ENCODE peak calls at places on chromosomes 11 and 22, in four cellular contexts. D, H, C and X are unnamed samples.

GRCh38 chr22:31271485-31271884 is 20.8 kb downstream of the PIK3IP1 start:
- DNase-seq in D (no peak), H (no peak), C (no peak), X (no peak)

GRCh38 chr11:27698872-27699241 is 1.4 kb downstream of the BDNF start:
- DNase-seq in D (peak; percentile 88), C (peak; percentile 97), H (peak; percentile 97), X (peak; percentile 88)

GRCh38 chr11:28529540-28530410 is 421.6 kb downstream of the METTL15 start:
- DNase-seq in D (no peak), C (peak; percentile 89), H (peak; percentile 74), X (peak; percentile 81)

GRCh38 chr11:3732671-3733070 is 61.5 kb upstream of the CHRNA10 start:
- DNase-seq in H (no peak), C (no peak), D (no peak), X (no peak)

GRCh38 chr11:91104237-91104636 is 881.4 kb upstream of the CHORDC1 start:
- DNase-seq in C (peak; percentile 51), D (peak; percentile 7), H (no peak), X (peak; percentile 49)

GRCh38 chr11:105862736-105863367 is 159.2 kb downstream of the MSANTD4 start:
- DNase-seq in H (peak; percentile 75), D (no peak), C (peak; percentile 76), X (peak; percentile 70)

GRCh38 chr22:36386351-36386899 is 1.3 kb downstream of the MYH9 start:
- DNase-seq in H (no peak), C (peak; percentile 45), D (no peak), X (no peak)

GRCh38 chr11:77111946-77112345 is 9.3 kb downstream of the OMP start:
- DNase-seq in C (no peak), H (no peak), D (no peak), X (no peak)

GRCh38 chr22:33326540-33327295 is 268.5 kb upstream of the SYN3 start:
- DNase-seq in H (no peak), C (no peak), D (no peak), X (peak; percentile 84)

GRCh38 chr11:28674432-28675076 is 566.4 kb downstream of the METTL15 start:
- DNase-seq in D (no peak), C (peak; percentile 83), H (peak; percentile 57), X (peak; percentile 21)

GRCh38 chr11:69539416-69540117 is 58.1 kb downstream of the LINC01488 start:
- DNase-seq in C (no peak), H (no peak), D (no peak), X (no peak)

GRCh38 chr11:124839972-124840621 is 25.1 kb upstream of the ROBO3 start:
- DNase-seq in H (no peak), C (no peak), D (no peak), X (no peak)

GRCh38 chr22:36816338-36816634 is 549 bp downstream of the PVALB start:
- DNase-seq in C (no peak), D (no peak), H (peak; percentile 68), X (peak; percentile 21)

GRCh38 chr11:67033661-67034166 is 10.8 kb downstream of the SYT12 start:
- DNase-seq in C (peak; percentile 80), H (no peak), D (no peak), X (no peak)

GRCh38 chr22:50148991-50149721 is 21.4 kb upstream of the PANX2 start:
- DNase-seq in C (peak; percentile 57), D (peak; percentile 81), H (peak; percentile 83), X (peak; percentile 80)

GRCh38 chr11:130213979-130214281 is 54.3 kb downstream of the ST14 start:
- DNase-seq in H (no peak), D (no peak), C (no peak), X (no peak)

GRCh38 chr22:40231618-40232313 is 54.0 kb downstream of the TNRC6B start:
- DNase-seq in D (no peak), H (no peak), C (no peak), X (no peak)

GRCh38 chr11:131944709-131945108 is 574.3 kb downstream of the NTM start:
- DNase-seq in C (peak; percentile 45), H (no peak), D (no peak), X (peak; percentile 76)

DNA sequence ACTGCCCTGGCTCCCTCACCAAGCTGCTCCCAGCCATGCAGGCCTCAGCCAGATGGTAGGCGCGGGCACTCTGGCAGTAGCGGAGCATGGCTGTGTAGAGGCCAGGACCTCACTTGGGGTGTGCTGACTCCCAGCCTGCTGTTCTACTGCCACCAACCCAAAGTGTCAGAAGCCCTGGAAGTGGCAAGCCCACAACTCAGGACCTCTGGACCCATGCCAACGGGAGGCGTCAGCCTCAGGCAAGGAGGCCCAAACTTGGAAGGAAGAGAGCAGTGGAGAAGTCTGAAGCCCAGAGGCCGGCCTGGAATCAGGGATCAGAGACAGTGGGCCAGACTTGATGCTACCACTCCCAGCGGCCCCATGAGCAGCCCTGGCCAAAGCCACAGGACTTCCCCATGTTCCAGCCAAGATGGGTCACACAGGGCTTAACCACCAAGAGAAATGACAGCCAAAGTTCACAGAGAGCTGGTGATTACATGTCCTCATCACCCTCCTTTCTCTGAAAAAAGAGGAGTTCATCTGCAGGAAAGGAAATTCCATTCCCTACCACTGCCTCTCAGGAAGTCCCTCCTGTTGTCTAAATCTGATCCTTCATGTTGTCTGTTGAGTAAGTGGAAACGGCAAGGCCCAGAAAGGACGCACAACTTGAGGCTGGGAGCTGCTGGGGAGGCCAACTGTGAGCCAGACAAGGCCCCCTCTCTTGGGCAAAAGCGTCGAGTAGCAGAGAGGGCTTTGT is 4.4 kb downstream of the ARRB1 start:
- DNase-seq in C (no peak), D (no peak), H (no peak), X (no peak)
- H3K4me1 ChIP-seq in C (peaks cover 79% of the 10 kb centered on the region), D (peaks cover 65% of the 10 kb centered on the region), H (peaks cover 46% of the 10 kb centered on the region), X (peaks cover 38% of the 10 kb centered on the region)

DNA sequence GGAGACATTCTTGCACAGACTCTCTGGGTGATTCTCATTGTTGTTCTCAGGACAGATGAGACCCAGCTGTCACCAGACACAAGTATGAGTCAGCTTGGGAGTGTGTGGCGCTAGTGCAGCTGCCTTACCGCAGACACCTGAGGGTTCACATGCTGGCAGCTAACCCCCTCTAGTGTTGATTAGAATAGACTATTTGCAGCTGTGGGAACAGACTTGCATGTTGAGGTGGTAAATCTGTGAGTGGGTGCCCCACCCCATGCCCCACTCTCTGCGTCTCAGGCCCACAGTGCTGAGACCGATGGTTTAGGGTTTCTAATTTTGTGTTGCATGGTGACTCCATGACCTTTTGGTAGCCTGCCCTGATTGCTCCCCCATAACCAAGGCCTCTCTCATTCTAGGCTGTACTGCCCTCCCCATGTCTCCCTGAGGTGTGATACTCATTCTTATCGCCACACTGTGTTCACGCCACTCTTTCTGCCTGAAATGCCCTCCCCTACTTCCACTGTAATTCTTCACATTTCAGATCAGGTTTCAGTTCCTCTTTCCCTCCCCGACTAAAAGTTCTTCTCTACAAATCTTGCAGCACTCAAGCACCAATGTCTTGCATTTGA is 73.7 kb upstream of the KIRREL3 start:
- DNase-seq in D (peak; percentile 45), H (peak; percentile 50), C (peak; percentile 49), X (peak; percentile 31)
- TF ChIP-seq CTCF in D (peak; percentile 64), H (peak; percentile 48), C (peak; percentile 46), X (no peak)

DNA sequence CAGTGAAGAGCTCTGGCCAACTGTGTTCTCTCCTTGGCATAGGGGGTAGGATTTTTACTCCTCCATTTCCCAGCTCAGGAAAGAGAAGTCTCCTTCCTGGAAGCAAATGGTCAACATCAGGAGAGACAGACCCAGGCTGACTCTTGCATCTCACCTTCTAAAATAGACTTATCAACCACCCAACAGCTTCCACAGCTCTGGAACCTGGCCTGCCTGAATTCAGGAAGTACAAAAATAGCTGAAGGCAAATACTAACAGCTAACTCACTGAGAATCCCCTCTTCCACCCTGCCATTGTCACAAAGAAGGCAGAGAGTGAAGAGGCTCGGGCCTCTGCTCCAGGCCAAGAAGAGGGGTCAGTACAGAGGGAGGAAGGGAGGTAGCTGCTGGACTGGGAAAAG is 213.6 kb downstream of the NXPE2 start:
- DNase-seq in H (no peak), C (no peak), D (no peak), X (no peak)
- H3K4me1 ChIP-seq in H (peaks cover 8% of the 10 kb centered on the region), C (no peaks in the 10 kb centered on the region), D (no peaks in the 10 kb centered on the region), X (peaks cover 38% of the 10 kb centered on the region)

DNA sequence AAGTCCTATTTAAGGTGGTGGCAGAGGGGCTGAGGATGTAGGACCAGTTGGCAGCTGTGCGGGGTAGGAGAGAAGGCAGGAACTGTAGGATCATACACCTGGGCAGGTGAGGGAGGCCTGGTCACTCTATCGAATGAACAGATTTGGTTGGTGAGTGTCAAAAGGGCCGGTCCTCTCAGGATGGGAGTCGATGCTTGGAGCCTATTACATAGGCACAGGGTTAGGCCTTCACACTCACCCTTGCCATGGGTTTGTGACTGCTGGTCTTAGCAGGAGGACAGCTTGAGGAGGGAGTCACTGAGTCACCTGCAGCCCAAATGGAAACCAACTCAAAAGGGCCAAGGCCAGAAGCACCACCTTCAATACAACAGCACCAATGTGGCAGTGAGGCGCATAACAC is 80.2 kb upstream of the NARS2 start:
- DNase-seq in H (no peak), D (no peak), C (no peak), X (no peak)
- TF ChIP-seq CTCF in H (no peak), D (no peak), C (no peak), X (no peak)

DNA sequence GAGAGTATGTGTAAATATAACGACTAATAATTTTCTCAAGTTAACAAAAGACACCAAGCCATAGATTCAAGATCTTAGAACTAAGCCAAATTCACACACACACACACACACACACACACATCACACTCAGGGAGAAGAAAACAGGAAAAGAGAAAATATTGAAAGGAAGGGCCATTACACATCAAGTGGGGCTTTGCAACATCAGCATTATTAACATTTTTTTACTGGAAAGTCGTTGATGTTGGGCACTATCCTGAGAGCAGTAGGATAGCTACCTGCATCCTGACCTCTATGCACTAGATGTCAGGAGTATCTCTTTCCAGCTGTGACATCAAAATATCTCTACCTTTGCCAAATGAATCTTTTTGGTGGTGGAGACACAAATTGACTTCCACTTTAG is 8.9 kb downstream of the OR5D16 start:
- DNase-seq in H (no peak), D (no peak), C (no peak), X (no peak)
- H3K4me1 ChIP-seq in H (no peaks in the 10 kb centered on the region), D (no peaks in the 10 kb centered on the region), C (no peaks in the 10 kb centered on the region), X (no peaks in the 10 kb centered on the region)

GRCh38 chr11:88434333-88434976 is 96.9 kb upstream of the CTSC start:
- DNase-seq in C (no peak), H (no peak), D (no peak), X (no peak)
- TF ChIP-seq CTCF in C (no peak), H (no peak), D (no peak), X (no peak)